ENCODE peak calls at places on chromosomes 5 and 9, in seven cellular contexts. C is tibial nerve, P is fibroblast of lung, E is K562, Y is HCT116, H is endothelial cell of umbilical vein, J is A549. W is an unnamed sample.

GRCh38 chr5:132439521-132440206 is 50.9 kb downstream of the IRF1 start:
- DNase-seq in C (peak; percentile 41), P (peak; percentile 94), E (no peak), Y (no peak), H (peak; percentile 71), J (no peak), W (no peak)

GRCh38 chr9:83007521-83008300 is 55.2 kb downstream of the RASEF start:
- DNase-seq in C (no peak), P (no peak), E (no peak), Y (no peak), H (no peak), J (no peak), W (no peak)

GRCh38 chr5:65801332-65801731 is 79.3 kb downstream of the NLN start:
- DNase-seq in C (no peak), P (no peak), E (no peak), Y (no peak), H (peak; percentile 79), J (no peak), W (no peak)

GRCh38 chr5:55600536-55601208 is 65.9 kb upstream of the PLPP1 start:
- DNase-seq in C (no peak), P (peak; percentile 61), E (no peak), Y (no peak), H (peak; percentile 63), J (no peak), W (peak; percentile 16)

GRCh38 chr5:150497274-150497988 is 10.5 kb upstream of the NDST1 start:
- DNase-seq in C (peak; percentile 67), P (peak; percentile 93), E (no peak), Y (peak; percentile 81), H (peak; percentile 92), J (peak; percentile 99), W (peak; percentile 90)

GRCh38 chr5:61200582-61201155 is 38.4 kb upstream of the SMIM15 start:
- DNase-seq in C (no peak), P (no peak), E (no peak), Y (no peak), H (no peak), J (no peak), W (peak; percentile 51)

GRCh38 chr5:96709152-96709821 is 47.1 kb downstream of the CAST start:
- DNase-seq in C (no peak), P (peak; percentile 74), E (no peak), Y (no peak), H (no peak), J (no peak), W (no peak)

GRCh38 chr5:74947961-74948613 is 81.9 kb upstream of the FAM169A start:
- DNase-seq in C (no peak), P (peak; percentile 29), E (no peak), Y (no peak), H (no peak), J (no peak), W (no peak)

GRCh38 chr5:4921929-4922328 is 218.2 kb upstream of the ADAMTS16 start:
- DNase-seq in C (no peak), P (no peak), E (no peak), Y (no peak), H (no peak), J (no peak), W (no peak)

GRCh38 chr9:114681594-114682332 is at the start of gene TEX48:
- DNase-seq in C (no peak), P (peak; percentile 75), E (peak; percentile 77), Y (peak; percentile 78), H (peak; percentile 52), J (peak; percentile 66), W (peak; percentile 60)

GRCh38 chr9:17578911-17579793 is at the start of gene SH3GL2:
- DNase-seq in C (no peak), P (peak; percentile 38), E (no peak), Y (no peak), H (no peak), J (peak; percentile 15), W (peak; percentile 9)

GRCh38 chr9:115204827-115205506 is 87.0 kb upstream of the TNC start:
- DNase-seq in C (no peak), P (peak; percentile 85), E (no peak), Y (no peak), H (no peak), J (peak; percentile 8), W (no peak)

GRCh38 chr5:35172526-35172925 is 57.8 kb downstream of the PRLR start:
- DNase-seq in C (no peak), P (no peak), E (no peak), Y (no peak), H (no peak), J (no peak), W (no peak)

GRCh38 chr9:126935630-126936029 is 21.0 kb downstream of the RALGPS1 start:
- DNase-seq in C (no peak), P (no peak), E (no peak), Y (no peak), H (no peak), J (no peak), W (no peak)

GRCh38 chr9:118305371-118305770 is 601.2 kb downstream of the TLR4 start:
- DNase-seq in C (no peak), P (no peak), E (no peak), Y (no peak), H (no peak), J (no peak), W (no peak)

GRCh38 chr5:157265714-157266285 is at the start of gene CYFIP2:
- DNase-seq in C (peak; percentile 23), P (peak; percentile 7), E (peak; percentile 89), Y (no peak), H (peak; percentile 30), J (peak; percentile 71), W (peak; percentile 78)

GRCh38 chr9:127537014-127537413 is 75.1 kb upstream of the STXBP1 start:
- DNase-seq in C (no peak), P (peak; percentile 47), E (no peak), Y (no peak), H (no peak), J (no peak), W (no peak)

GRCh38 chr9:37917315-37917731 is 13.4 kb upstream of the SLC25A51 start:
- DNase-seq in C (no peak), P (no peak), E (no peak), Y (no peak), H (peak; percentile 28), J (no peak), W (no peak)

GRCh38 chr9:38183994-38184568 is 115.1 kb upstream of the SHB start:
- DNase-seq in C (no peak), P (peak; percentile 26), E (no peak), Y (no peak), H (no peak), J (no peak), W (no peak)

GRCh38 chr5:181037365-181037861 is 2.7 kb upstream of the BTNL9 start:
- DNase-seq in C (no peak), P (no peak), E (peak; percentile 60), Y (peak; percentile 41), H (no peak), J (no peak), W (peak; percentile 41)

GRCh38 chr9:97382099-97382718 is 29.7 kb upstream of the TDRD7 start:
- DNase-seq in C (no peak), P (no peak), E (no peak), Y (no peak), H (no peak), J (no peak), W (no peak)

GRCh38 chr5:141478321-141478945 is 2.7 kb downstream of the PCDHGC3 start:
- DNase-seq in C (no peak), P (no peak), E (no peak), Y (no peak), H (no peak), J (no peak), W (no peak)
- TF ChIP-seq CTCF in C (no peak), P (peak; percentile 28), E (no peak), Y (no peak), H (no peak), J (no peak), W (peak; percentile 19)

DNA sequence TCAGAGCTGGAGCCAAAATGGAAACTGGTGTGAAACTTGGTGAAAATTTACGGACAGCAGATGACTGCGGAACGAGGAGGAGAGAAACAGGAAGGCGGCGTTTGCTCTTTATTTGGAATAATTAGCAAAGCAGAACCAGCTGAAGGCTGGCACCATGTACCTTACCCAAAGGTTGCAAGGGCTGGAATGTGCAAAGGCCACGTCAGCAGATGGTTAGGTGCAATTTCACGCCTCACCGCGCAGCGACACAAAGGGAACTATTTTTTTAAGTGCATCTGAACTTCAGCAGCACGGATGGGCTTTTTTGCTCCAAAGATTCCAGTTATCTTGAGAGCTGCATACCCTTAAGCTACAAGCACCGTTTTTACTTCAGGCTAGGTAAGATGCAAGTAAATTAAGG is 127.3 kb downstream of the COL23A1 start:
- DNase-seq in C (no peak), P (no peak), E (no peak), Y (no peak), H (no peak), J (no peak), W (no peak)
- H3K9me3 ChIP-seq in C (no peaks in the 10 kb centered on the region), P (no peaks in the 10 kb centered on the region), E (no peaks in the 10 kb centered on the region), Y (no peaks in the 10 kb centered on the region), H (no peaks in the 10 kb centered on the region), J (peaks cover 17% of the 10 kb centered on the region), W (no peaks in the 10 kb centered on the region)

GRCh38 chr5:151581347-151581746 is 9.8 kb downstream of the FAT2 start:
- DNase-seq in C (no peak), P (no peak), E (no peak), Y (no peak), H (no peak), J (no peak), W (no peak)

GRCh38 chr5:151584057-151584937 is 6.8 kb downstream of the FAT2 start:
- DNase-seq in C (no peak), P (no peak), E (no peak), Y (no peak), H (no peak), J (no peak), W (no peak)

GRCh38 chr5:151580858-151581257 is 10.3 kb downstream of the FAT2 start:
- DNase-seq in C (no peak), P (no peak), E (no peak), Y (no peak), H (no peak), J (no peak), W (no peak)

GRCh38 chr5:151580239-151580638 is 10.9 kb downstream of the FAT2 start:
- DNase-seq in C (no peak), P (no peak), E (no peak), Y (no peak), H (no peak), J (no peak), W (no peak)

DNA sequence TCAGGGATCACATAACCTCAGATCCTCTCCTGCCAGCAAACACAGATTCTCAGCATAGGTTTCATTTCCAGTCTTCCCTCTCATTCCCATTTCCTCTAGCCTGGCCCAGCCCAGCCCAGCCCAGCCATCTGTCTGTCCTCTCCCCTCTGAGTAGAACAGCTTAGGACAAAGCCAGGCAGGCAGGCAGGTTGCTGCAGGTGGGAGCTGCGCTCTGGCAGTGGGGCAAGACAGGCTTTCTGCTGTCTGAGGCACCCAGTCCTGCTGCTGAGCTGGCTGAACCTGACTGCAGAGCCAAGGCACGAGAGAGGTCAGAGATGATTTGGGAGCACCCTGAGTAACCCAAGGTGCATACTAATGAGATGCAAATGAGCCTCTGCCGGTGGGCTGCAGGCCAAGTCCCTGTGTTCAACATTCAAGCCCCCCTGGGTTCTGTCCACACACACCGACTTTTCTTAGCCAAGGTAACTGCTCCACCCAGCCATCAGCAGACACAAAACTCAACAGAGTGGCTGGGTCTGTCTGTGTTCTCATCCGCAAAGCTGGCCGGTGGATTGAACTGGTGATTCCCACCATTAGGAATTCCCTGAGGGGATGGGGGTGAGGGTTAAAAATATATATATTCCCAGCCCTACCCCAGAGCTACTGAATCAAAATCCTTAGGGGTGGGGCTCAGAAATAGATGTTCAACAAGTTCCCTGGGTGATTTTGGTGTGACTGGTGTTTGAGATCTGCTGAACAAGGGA is 9.1 kb downstream of the FAT2 start:
- DNase-seq in C (no peak), P (no peak), E (no peak), Y (no peak), H (no peak), J (no peak), W (no peak)
- H3K4me3 ChIP-seq in C (no peak overlapping the region), P (no peak overlapping the region), E (no peak overlapping the region), Y (no peak overlapping the region), H (no peak overlapping the region), J (no peak overlapping the region), W (no peak overlapping the region)

GRCh38 chr5:133489632-133490031 is 122.7 kb downstream of the FSTL4 start:
- DNase-seq in C (no peak), P (no peak), E (peak; percentile 14), Y (peak; percentile 47), H (no peak), J (no peak), W (no peak)
- TF ChIP-seq CTCF in C (no peak), P (no peak), E (peak; percentile 52), Y (peak; percentile 35), H (no peak), J (no peak), W (peak; percentile 47)

W was measured in BE2C.